ENCODE peak calls at places on chromosomes 11 and 22, in four cellular contexts. A, C, M and K are unnamed samples.

GRCh38 chr11:19723572-19724342 is 11.1 kb downstream of the NAV2 start:
- DNase-seq in A (no peak), C (no peak), M (no peak), K (peak)

GRCh38 chr11:2178906-2179494 is 7.4 kb upstream of the TH start:
- DNase-seq in A (no peak), C (no peak), M (no peak), K (no peak)

GRCh38 chr11:77209663-77210062 is 81.6 kb downstream of the MYO7A start:
- DNase-seq in A (no peak), C (no peak), M (no peak), K (no peak)

GRCh38 chr11:74639533-74639932 is 47.2 kb downstream of the POLD3 start:
- DNase-seq in A (no peak), C (no peak), M (no peak), K (no peak)

GRCh38 chr22:49236541-49237075 is 591.1 kb downstream of the BRD1 start:
- DNase-seq in A (no peak), C (no peak), M (no peak), K (no peak)

GRCh38 chr11:113549611-113550061 is 74.4 kb upstream of the DRD2 start:
- DNase-seq in A (no peak), C (no peak), M (no peak), K (peak)

GRCh38 chr11:29161216-29161615 is 855.6 kb downstream of the KCNA4 start:
- DNase-seq in A (peak), C (no peak), M (no peak), K (no peak)

GRCh38 chr22:37922177-37922576 is 16.1 kb downstream of the MICALL1 start:
- DNase-seq in A (no peak), C (no peak), M (no peak), K (peak)

GRCh38 chr11:69075421-69076128 is 26.8 kb downstream of the TPCN2 start:
- DNase-seq in A (peak), C (no peak), M (no peak), K (no peak)

GRCh38 chr11:70734379-70734778 is 336.1 kb downstream of the CTTN start:
- DNase-seq in A (no peak), C (peak), M (no peak), K (no peak)

GRCh38 chr11:93993747-93994146 is 27.4 kb upstream of the HEPHL1 start:
- DNase-seq in A (no peak), C (no peak), M (no peak), K (no peak)

GRCh38 chr11:44661311-44661717 is 65.4 kb upstream of the TSPAN18 start:
- DNase-seq in A (peak), C (no peak), M (no peak), K (no peak)

GRCh38 chr22:49599691-49600451 is 227.8 kb downstream of the BRD1 start:
- DNase-seq in A (no peak), C (no peak), M (peak), K (no peak)

GRCh38 chr11:7143908-7144307 is 55.1 kb downstream of the RBMXL2 start:
- DNase-seq in A (peak), C (no peak), M (no peak), K (no peak)
- TF ChIP-seq CTCF in A (peak), C (no peak), M (no peak), K (no peak)

DNA sequence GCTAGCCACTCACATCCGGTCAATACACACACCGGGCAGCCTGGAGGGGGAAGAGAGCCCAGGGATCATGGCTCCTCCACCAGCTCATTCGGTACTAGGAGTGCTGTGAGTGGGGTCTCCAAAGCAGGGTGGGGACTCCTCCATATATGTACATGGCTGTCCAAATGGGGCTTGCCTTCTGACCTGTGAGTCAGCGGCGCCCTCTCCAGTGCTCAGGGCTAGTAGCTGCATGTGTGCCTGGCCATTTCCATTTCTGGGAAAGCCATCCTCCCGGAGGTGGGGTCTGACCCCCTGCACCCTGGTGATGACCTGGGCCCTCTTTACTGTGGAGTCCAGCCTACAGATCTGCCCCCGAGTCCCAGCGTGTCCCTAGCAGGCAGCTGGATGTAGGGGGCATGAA is 181.9 kb downstream of the CEP164 start:
- DNase-seq in A (no peak), C (no peak), M (no peak), K (no peak)
- TF ChIP-seq CTCF in A (no peak), C (no peak), M (no peak), K (no peak)

GRCh38 chr11:64644348-64645242 is 53.6 kb downstream of the SLC22A12 start:
- DNase-seq in A (no peak), C (peak), M (no peak), K (no peak)
- TF ChIP-seq CTCF in A (peak), C (no peak), M (no peak), K (no peak)

GRCh38 chr11:86747801-86748200 is 52.5 kb upstream of the PRSS23 start:
- DNase-seq in A (no peak), C (no peak), M (no peak), K (no peak)

GRCh38 chr11:86749861-86750401 is 50.4 kb upstream of the PRSS23 start:
- DNase-seq in A (peak), C (no peak), M (no peak), K (no peak)

GRCh38 chr11:86748296-86748695 is 52.0 kb upstream of the PRSS23 start:
- DNase-seq in A (peak), C (no peak), M (no peak), K (no peak)

GRCh38 chr11:86746509-86746908 is 53.8 kb upstream of the PRSS23 start:
- DNase-seq in A (no peak), C (no peak), M (no peak), K (no peak)

GRCh38 chr11:86749376-86749775 is 51.0 kb upstream of the PRSS23 start:
- DNase-seq in A (no peak), C (peak), M (no peak), K (no peak)
- TF ChIP-seq CTCF in A (no peak), C (no peak), M (no peak), K (no peak)

GRCh38 chr11:86208572-86208971 is 36.0 kb upstream of the EED start:
- DNase-seq in A (no peak), C (no peak), M (no peak), K (no peak)
- TF ChIP-seq CTCF in A (no peak), C (no peak), M (no peak), K (no peak)

DNA sequence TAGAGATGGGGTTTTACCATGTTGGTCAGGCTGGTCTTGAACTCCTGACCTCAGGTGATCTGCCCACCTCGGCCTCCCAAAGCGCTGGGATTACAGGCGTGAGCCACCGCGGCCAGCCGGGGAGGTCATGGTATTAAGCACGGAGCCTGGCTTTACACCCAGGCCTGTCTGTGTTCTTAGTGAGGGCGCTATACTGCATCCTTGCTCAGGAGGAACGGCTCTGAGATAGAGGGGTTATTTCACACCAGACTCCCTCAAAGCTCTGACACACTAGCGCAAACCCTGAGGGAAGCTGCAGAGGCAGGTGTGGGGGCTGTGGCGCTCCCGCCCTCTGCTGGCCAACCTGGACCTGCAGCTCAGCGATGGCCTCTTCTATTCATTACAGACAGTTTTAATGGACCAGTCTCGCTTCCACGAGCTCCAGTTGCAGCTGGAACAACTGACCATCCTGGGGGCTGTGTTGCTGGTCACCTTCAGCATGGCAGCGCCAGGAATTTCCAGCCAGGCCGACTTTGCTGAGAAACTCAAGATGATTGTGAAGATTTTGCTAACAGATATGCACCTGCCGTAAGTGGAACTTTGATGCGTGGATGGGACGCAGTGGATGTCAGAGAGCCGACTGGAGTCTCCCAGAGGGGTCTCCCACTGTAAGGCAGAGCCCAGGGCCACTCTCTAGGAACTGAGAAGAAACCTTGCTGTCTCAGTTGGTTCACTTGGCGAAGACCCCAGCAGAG is 26.2 kb downstream of the TCP11L1 start:
- DNase-seq in A (peak), C (peak), M (peak), K (peak)
- TF ChIP-seq CTCF in A (peak), C (peak), M (peak), K (peak)

DNA sequence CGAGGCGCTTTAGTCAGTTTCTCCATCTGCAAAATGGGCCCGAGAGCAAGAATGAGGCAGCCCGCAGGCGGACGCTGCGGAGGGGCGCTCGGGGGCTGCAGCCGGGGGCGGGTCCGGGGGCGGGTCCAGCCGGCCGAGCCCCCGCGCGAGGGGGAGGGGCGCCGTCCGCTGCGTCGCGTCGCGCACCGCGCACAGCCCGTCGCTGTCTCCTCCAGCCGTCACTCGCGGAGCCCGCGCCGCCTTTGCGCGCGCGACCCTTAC is 282 bp downstream of the PC start:
- DNase-seq in A (no peak), C (no peak), M (no peak), K (peak)
- TF ChIP-seq CTCF in A (no peak), C (no peak), M (no peak), K (no peak)

GRCh38 chr11:122756417-122756816 is 81.9 kb upstream of the CRTAM start:
- DNase-seq in A (no peak), C (no peak), M (peak), K (no peak)
- TF ChIP-seq CTCF in A (no peak), C (no peak), M (no peak), K (peak)